ENCODE peak calls at places on chromosomes 7 and 10, in four cellular contexts. T, I, Z and U are unnamed samples.

GRCh38 chr7:150388306-150388705 is 9.2 kb downstream of the ZNF775 start:
- DNase-seq in I (no peak), Z (no peak), T (no peak), U (no peak)

GRCh38 chr10:71846816-71847215 is 4.2 kb downstream of the PSAP start:
- DNase-seq in Z (no peak), I (no peak), T (no peak), U (no peak)

GRCh38 chr10:99551158-99551557 is 18.4 kb downstream of the NKX2-3 start:
- DNase-seq in I (no peak), Z (no peak), T (peak), U (no peak)

GRCh38 chr10:122374246-122374858 is at the start of gene PLEKHA1:
- DNase-seq in Z (peak), T (peak), I (peak), U (peak)

GRCh38 chr7:823639-824038 is 8.6 kb upstream of the SUN1 start:
- DNase-seq in I (no peak), Z (no peak), T (no peak), U (no peak)

GRCh38 chr10:121243003-121243898 is 355.0 kb downstream of the FGFR2 start:
- DNase-seq in T (no peak), I (no peak), Z (no peak), U (no peak)

GRCh38 chr10:64635906-64636305 is 1114.7 kb downstream of the REEP3 start:
- DNase-seq in T (no peak), I (no peak), Z (no peak), U (no peak)

GRCh38 chr10:17006631-17007161 is 122.9 kb downstream of the CUBN start:
- DNase-seq in I (no peak), Z (no peak), T (no peak), U (no peak)

GRCh38 chr7:532379-533143 is 12.9 kb upstream of the PDGFA start:
- DNase-seq in I (no peak), T (no peak), Z (no peak), U (no peak)

GRCh38 chr7:102140952-102141370 is 145.7 kb upstream of the SH2B2 start:
- DNase-seq in Z (no peak), T (peak), I (no peak), U (no peak)

GRCh38 chr7:35253680-35254495 is at the start of gene TBX20:
- DNase-seq in T (peak), Z (no peak), I (peak), U (peak)

GRCh38 chr10:22652988-22653431 is 61.4 kb downstream of the PIP4K2A start:
- DNase-seq in I (no peak), T (no peak), Z (no peak), U (no peak)

GRCh38 chr10:58393317-58393716 is 8.1 kb downstream of the TFAM start:
- DNase-seq in T (no peak), I (no peak), Z (no peak), U (no peak)

GRCh38 chr10:34200355-34200901 is 614.7 kb downstream of the PARD3 start:
- DNase-seq in Z (no peak), T (no peak), I (no peak), U (no peak)

GRCh38 chr10:1600861-1601260 is 136.5 kb downstream of the ADARB2 start:
- DNase-seq in I (no peak), T (no peak), Z (no peak), U (no peak)

GRCh38 chr10:122232781-122233180 is 38.3 kb upstream of the BTBD16 start:
- DNase-seq in I (no peak), Z (peak), T (no peak), U (no peak)

GRCh38 chr7:26864309-26865093 is at the start of gene SKAP2:
- DNase-seq in T (peak), Z (peak), I (peak), U (peak)

GRCh38 chr10:43623351-43623750 is 17.1 kb downstream of the ZNF485 start:
- DNase-seq in Z (no peak), I (no peak), T (no peak), U (no peak)

GRCh38 chr10:33952692-33953360 is 618.4 kb upstream of the NRP1 start:
- DNase-seq in Z (no peak), T (no peak), I (no peak), U (no peak)

GRCh38 chr7:47833211-47833610 is 115.1 kb downstream of the PKD1L1 start:
- DNase-seq in T (no peak), Z (no peak), I (no peak), U (no peak)

GRCh38 chr7:7609330-7609729 is 31.2 kb upstream of the UMAD1 start:
- DNase-seq in I (no peak), T (no peak), Z (no peak), U (no peak)

GRCh38 chr7:14602851-14603250 is 299.7 kb downstream of the DGKB start:
- DNase-seq in Z (no peak), T (no peak), I (no peak), U (no peak)

GRCh38 chr7:24652551-24652950 is 79.3 kb downstream of the PALS2 start:
- DNase-seq in I (no peak), Z (no peak), T (no peak), U (no peak)

GRCh38 chr7:155788616-155789000 is 23.7 kb downstream of the SHH start:
- DNase-seq in Z (no peak), T (no peak), I (no peak), U (peak)

GRCh38 chr10:63388421-63389031 is 77.3 kb downstream of the JMJD1C start:
- DNase-seq in I (no peak), Z (no peak), T (no peak), U (no peak)

GRCh38 chr7:1665721-1666250 is 4.3 kb upstream of the ELFN1 start:
- DNase-seq in Z (no peak), I (peak), T (no peak), U (peak)

GRCh38 chr10:130960531-130960930 is 351.0 kb downstream of the TCERG1L start:
- DNase-seq in I (no peak), Z (no peak), T (no peak), U (no peak)

GRCh38 chr7:142909921-142910521 is 23.5 kb downstream of the TRPV5 start:
- DNase-seq in Z (peak), T (no peak), I (no peak), U (no peak)

GRCh38 chr7:130875265-130875741 is 141.3 kb upstream of the KLF14 start:
- DNase-seq in Z (no peak), I (peak), T (peak), U (peak)

GRCh38 chr7:75642810-75643486 is 95.8 kb downstream of the HIP1 start:
- DNase-seq in Z (peak), I (no peak), T (peak), U (peak)
- TF ChIP-seq CTCF in Z (peak), I (peak), T (peak), U (peak)

GRCh38 chr7:21690717-21691116 is 147.9 kb downstream of the DNAH11 start:
- DNase-seq in Z (no peak), T (no peak), I (no peak), U (no peak)
- TF ChIP-seq CTCF in Z (peak), T (no peak), I (peak), U (no peak)

DNA sequence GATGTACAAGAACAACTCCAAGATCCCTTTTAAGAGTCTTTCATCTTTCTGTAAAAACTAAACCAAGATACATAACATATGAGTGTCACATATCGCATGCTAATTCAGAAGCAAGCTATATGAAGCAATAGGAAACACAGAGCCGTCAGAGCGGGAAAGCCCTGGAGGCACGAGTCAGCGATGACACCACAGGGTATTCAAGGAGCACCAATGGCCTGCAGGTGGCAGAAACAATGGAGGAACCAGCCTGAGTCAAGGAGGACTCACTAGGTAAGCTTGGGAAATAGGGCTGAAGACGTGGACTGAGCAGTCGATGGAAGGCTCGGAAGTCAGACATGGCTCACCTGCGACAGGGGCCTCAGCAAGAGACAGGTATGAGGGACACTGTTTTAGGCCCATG is 214.4 kb downstream of the FAM107B start:
- DNase-seq in T (no peak), I (no peak), Z (no peak), U (no peak)
- TF ChIP-seq CTCF in T (no peak), I (no peak), Z (no peak), U (peak)

GRCh38 chr7:141001122-141001521 is 13.6 kb downstream of the MRPS33 start:
- DNase-seq in Z (no peak), T (no peak), I (no peak), U (no peak)
- TF ChIP-seq CTCF in Z (no peak), T (no peak), I (no peak), U (no peak)

DNA sequence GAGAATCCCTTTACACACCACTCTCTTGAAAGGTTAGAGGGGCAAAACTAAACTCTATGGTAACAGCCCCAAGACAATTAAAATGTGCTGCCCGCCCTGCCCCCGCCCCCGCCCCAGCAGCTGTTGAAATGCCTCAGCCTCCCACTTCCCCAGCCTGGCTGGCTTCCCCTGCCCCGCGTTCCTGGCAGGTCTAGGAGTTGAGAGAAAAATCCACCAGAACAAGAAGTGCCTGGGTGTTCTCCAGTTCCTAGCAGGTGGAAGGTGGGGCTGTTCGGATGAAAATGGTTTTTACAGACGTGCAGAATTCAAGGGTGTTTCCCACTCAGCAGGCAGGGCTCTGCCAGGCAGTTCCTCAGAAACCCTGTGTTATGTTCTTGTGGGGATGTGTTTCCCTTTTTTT is 109.5 kb upstream of the ZEB1 start:
- DNase-seq in T (no peak), I (no peak), Z (no peak), U (no peak)
- TF ChIP-seq CTCF in T (no peak), I (no peak), Z (no peak), U (no peak)

GRCh38 chr7:66903360-66904062 is 17.5 kb upstream of the TMEM248 start:
- DNase-seq in I (no peak), T (no peak), Z (no peak), U (no peak)

GRCh38 chr7:66904063-66904593 is 16.9 kb upstream of the TMEM248 start:
- DNase-seq in T (no peak), I (no peak), Z (no peak), U (no peak)

GRCh38 chr7:66907731-66908130 is 13.3 kb upstream of the TMEM248 start:
- DNase-seq in I (no peak), T (no peak), Z (no peak), U (no peak)

GRCh38 chr7:66905243-66905642 is 15.8 kb upstream of the TMEM248 start:
- DNase-seq in Z (no peak), I (no peak), T (no peak), U (no peak)

GRCh38 chr7:66905689-66906088 is 15.3 kb upstream of the TMEM248 start:
- DNase-seq in I (no peak), T (no peak), Z (no peak), U (peak)
- TF ChIP-seq CTCF in I (no peak), T (no peak), Z (peak), U (no peak)

GRCh38 chr7:41053830-41054229 is 649.1 kb downstream of the INHBA start:
- DNase-seq in T (no peak), Z (no peak), I (no peak), U (no peak)
- TF ChIP-seq CTCF in T (no peak), Z (no peak), I (no peak), U (no peak)

GRCh38 chr10:73802276-73802991 is 9.0 kb downstream of the NDST2 start:
- DNase-seq in T (no peak), Z (no peak), I (peak), U (no peak)
- TF ChIP-seq CTCF in T (no peak), Z (peak), I (no peak), U (no peak)

GRCh38 chr10:49367600-49367999 is 28.3 kb downstream of the DRGX start:
- DNase-seq in Z (no peak), T (no peak), I (no peak), U (no peak)

GRCh38 chr10:49364747-49365146 is 31.1 kb downstream of the DRGX start:
- DNase-seq in T (no peak), Z (no peak), I (no peak), U (no peak)

GRCh38 chr10:49366460-49366859 is 29.4 kb downstream of the DRGX start:
- DNase-seq in T (no peak), Z (no peak), I (no peak), U (no peak)

GRCh38 chr10:49365275-49365674 is 30.6 kb downstream of the DRGX start:
- DNase-seq in T (no peak), I (no peak), Z (no peak), U (no peak)

GRCh38 chr10:49365675-49366415 is 30.0 kb downstream of the DRGX start:
- DNase-seq in T (no peak), I (no peak), Z (no peak), U (no peak)
- TF ChIP-seq CTCF in T (no peak), I (peak), Z (no peak), U (no peak)